ENCODE peak calls at places on chromosomes 12 and 14, in eight cellular contexts. One of them, this sample, is unnamed.
A peak's percentile ranks its signal among the peaks of the same experiment; 100 is the strongest.

GRCh38 chr12:1093166-1093751 is 102.2 kb downstream of the ERC1 start:
- DNase-seq in CD8-positive, alpha-beta memory T cell: peak; percentile 38
- DNase-seq in MM.1S: peak; percentile 64
- DNase-seq in AG04450: peak; percentile 24
- DNase-seq in uterus: no peak
- DNase-seq in effector memory CD4-positive, alpha-beta T cell: no peak
- DNase-seq in SK-N-MC: no peak
- DNase-seq in tibial artery: no peak
- DNase-seq in this sample: no peak

GRCh38 chr14:61561144-61561543 is 134.2 kb upstream of the HIF1A start:
- DNase-seq in CD8-positive, alpha-beta memory T cell: no peak
- DNase-seq in MM.1S: no peak
- DNase-seq in AG04450: no peak
- DNase-seq in uterus: no peak
- DNase-seq in effector memory CD4-positive, alpha-beta T cell: no peak
- DNase-seq in SK-N-MC: no peak
- DNase-seq in tibial artery: no peak
- DNase-seq in this sample: no peak

GRCh38 chr14:106277503-106277902 is 751.1 kb downstream of the TMEM121 start:
- DNase-seq in CD8-positive, alpha-beta memory T cell: peak; percentile 3
- DNase-seq in MM.1S: no peak
- DNase-seq in AG04450: no peak
- DNase-seq in uterus: no peak
- DNase-seq in effector memory CD4-positive, alpha-beta T cell: no peak
- DNase-seq in SK-N-MC: no peak
- DNase-seq in tibial artery: no peak
- DNase-seq in this sample: no peak

GRCh38 chr12:101298426-101298825 is 18.5 kb downstream of the UTP20 start:
- DNase-seq in CD8-positive, alpha-beta memory T cell: no peak
- DNase-seq in MM.1S: no peak
- DNase-seq in AG04450: no peak
- DNase-seq in uterus: no peak
- DNase-seq in effector memory CD4-positive, alpha-beta T cell: no peak
- DNase-seq in SK-N-MC: no peak
- DNase-seq in tibial artery: no peak
- DNase-seq in this sample: no peak

GRCh38 chr14:77979666-77980351 is 179.9 kb downstream of the ADCK1 start:
- DNase-seq in CD8-positive, alpha-beta memory T cell: no peak
- DNase-seq in MM.1S: no peak
- DNase-seq in AG04450: no peak
- DNase-seq in uterus: no peak
- DNase-seq in effector memory CD4-positive, alpha-beta T cell: no peak
- DNase-seq in SK-N-MC: no peak
- DNase-seq in tibial artery: no peak
- DNase-seq in this sample: peak; percentile 32

GRCh38 chr12:25034676-25035075 is 85.8 kb upstream of the BCAT1 start:
- DNase-seq in CD8-positive, alpha-beta memory T cell: no peak
- DNase-seq in MM.1S: no peak
- DNase-seq in AG04450: no peak
- DNase-seq in uterus: no peak
- DNase-seq in effector memory CD4-positive, alpha-beta T cell: no peak
- DNase-seq in SK-N-MC: no peak
- DNase-seq in tibial artery: no peak
- DNase-seq in this sample: no peak

GRCh38 chr12:120012067-120012621 is 23.1 kb downstream of the BICDL1 start:
- DNase-seq in CD8-positive, alpha-beta memory T cell: peak; percentile 88
- DNase-seq in MM.1S: no peak
- DNase-seq in AG04450: no peak
- DNase-seq in uterus: no peak
- DNase-seq in effector memory CD4-positive, alpha-beta T cell: peak; percentile 83
- DNase-seq in SK-N-MC: no peak
- DNase-seq in tibial artery: no peak
- DNase-seq in this sample: no peak

GRCh38 chr14:73026243-73026844 is 562 bp downstream of the ZFYVE1 start:
- DNase-seq in CD8-positive, alpha-beta memory T cell: no peak
- DNase-seq in MM.1S: peak; percentile 11
- DNase-seq in AG04450: no peak
- DNase-seq in uterus: no peak
- DNase-seq in effector memory CD4-positive, alpha-beta T cell: no peak
- DNase-seq in SK-N-MC: no peak
- DNase-seq in tibial artery: no peak
- DNase-seq in this sample: peak; percentile 49

GRCh38 chr14:36604757-36605505 is 22.5 kb upstream of the NKX2-8 start:
- DNase-seq in CD8-positive, alpha-beta memory T cell: no peak
- DNase-seq in MM.1S: peak; percentile 45
- DNase-seq in AG04450: peak; percentile 20
- DNase-seq in uterus: no peak
- DNase-seq in effector memory CD4-positive, alpha-beta T cell: no peak
- DNase-seq in SK-N-MC: peak; percentile 52
- DNase-seq in tibial artery: no peak
- DNase-seq in this sample: peak; percentile 62

GRCh38 chr14:67665886-67666285 is 8.5 kb downstream of the VTI1B start:
- DNase-seq in CD8-positive, alpha-beta memory T cell: no peak
- DNase-seq in MM.1S: no peak
- DNase-seq in AG04450: no peak
- DNase-seq in uterus: no peak
- DNase-seq in effector memory CD4-positive, alpha-beta T cell: no peak
- DNase-seq in SK-N-MC: no peak
- DNase-seq in tibial artery: no peak
- DNase-seq in this sample: no peak

GRCh38 chr12:39383064-39383552 is 59.8 kb downstream of the KIF21A start:
- DNase-seq in CD8-positive, alpha-beta memory T cell: no peak
- DNase-seq in MM.1S: no peak
- DNase-seq in AG04450: no peak
- DNase-seq in uterus: no peak
- DNase-seq in effector memory CD4-positive, alpha-beta T cell: no peak
- DNase-seq in SK-N-MC: no peak
- DNase-seq in tibial artery: no peak
- DNase-seq in this sample: no peak

GRCh38 chr14:67392123-67392522 is 19.8 kb downstream of the PLEK2 start:
- DNase-seq in CD8-positive, alpha-beta memory T cell: no peak
- DNase-seq in MM.1S: no peak
- DNase-seq in AG04450: no peak
- DNase-seq in uterus: no peak
- DNase-seq in effector memory CD4-positive, alpha-beta T cell: no peak
- DNase-seq in SK-N-MC: no peak
- DNase-seq in tibial artery: no peak
- DNase-seq in this sample: no peak

GRCh38 chr14:54537651-54538050 is 27.9 kb downstream of the CGRRF1 start:
- DNase-seq in CD8-positive, alpha-beta memory T cell: no peak
- DNase-seq in MM.1S: no peak
- DNase-seq in AG04450: no peak
- DNase-seq in uterus: no peak
- DNase-seq in effector memory CD4-positive, alpha-beta T cell: no peak
- DNase-seq in SK-N-MC: no peak
- DNase-seq in tibial artery: no peak
- DNase-seq in this sample: no peak

GRCh38 chr12:45553204-45553603 is 176.3 kb upstream of the ARID2 start:
- DNase-seq in CD8-positive, alpha-beta memory T cell: no peak
- DNase-seq in MM.1S: no peak
- DNase-seq in AG04450: no peak
- DNase-seq in uterus: no peak
- DNase-seq in effector memory CD4-positive, alpha-beta T cell: no peak
- DNase-seq in SK-N-MC: no peak
- DNase-seq in tibial artery: no peak
- DNase-seq in this sample: no peak

GRCh38 chr14:64654931-64655330 is 49.3 kb upstream of the PLEKHG3 start:
- DNase-seq in CD8-positive, alpha-beta memory T cell: no peak
- DNase-seq in MM.1S: no peak
- DNase-seq in AG04450: no peak
- DNase-seq in uterus: no peak
- DNase-seq in effector memory CD4-positive, alpha-beta T cell: no peak
- DNase-seq in SK-N-MC: no peak
- DNase-seq in tibial artery: no peak
- DNase-seq in this sample: no peak

GRCh38 chr12:4779749-4780148 is 59.5 kb downstream of the GALNT8 start:
- DNase-seq in CD8-positive, alpha-beta memory T cell: no peak
- DNase-seq in MM.1S: no peak
- DNase-seq in AG04450: no peak
- DNase-seq in uterus: no peak
- DNase-seq in effector memory CD4-positive, alpha-beta T cell: no peak
- DNase-seq in SK-N-MC: no peak
- DNase-seq in tibial artery: no peak
- DNase-seq in this sample: no peak

GRCh38 chr12:104250366-104251125 is 35.0 kb downstream of the TXNRD1 start:
- DNase-seq in CD8-positive, alpha-beta memory T cell: no peak
- DNase-seq in MM.1S: no peak
- DNase-seq in AG04450: no peak
- DNase-seq in uterus: no peak
- DNase-seq in effector memory CD4-positive, alpha-beta T cell: no peak
- DNase-seq in SK-N-MC: no peak
- DNase-seq in tibial artery: no peak
- DNase-seq in this sample: no peak

GRCh38 chr14:50832935-50833607 is 2.1 kb upstream of the NIN start:
- DNase-seq in CD8-positive, alpha-beta memory T cell: no peak
- DNase-seq in MM.1S: no peak
- DNase-seq in AG04450: no peak
- DNase-seq in uterus: no peak
- DNase-seq in effector memory CD4-positive, alpha-beta T cell: no peak
- DNase-seq in SK-N-MC: no peak
- DNase-seq in tibial artery: no peak
- DNase-seq in this sample: no peak

GRCh38 chr12:33828326-33828725 is 194.0 kb upstream of the ALG10 start:
- DNase-seq in CD8-positive, alpha-beta memory T cell: no peak
- DNase-seq in MM.1S: no peak
- DNase-seq in AG04450: no peak
- DNase-seq in uterus: no peak
- DNase-seq in effector memory CD4-positive, alpha-beta T cell: no peak
- DNase-seq in SK-N-MC: no peak
- DNase-seq in tibial artery: no peak
- DNase-seq in this sample: no peak

GRCh38 chr14:101496779-101497420 is 64.4 kb upstream of the DIO3 start:
- DNase-seq in CD8-positive, alpha-beta memory T cell: no peak
- DNase-seq in MM.1S: no peak
- DNase-seq in AG04450: no peak
- DNase-seq in uterus: peak; percentile 7
- DNase-seq in effector memory CD4-positive, alpha-beta T cell: no peak
- DNase-seq in SK-N-MC: no peak
- DNase-seq in tibial artery: peak; percentile 53
- DNase-seq in this sample: peak; percentile 16

GRCh38 chr12:130655881-130656280 is 60.2 kb downstream of the RIMBP2 start:
- DNase-seq in CD8-positive, alpha-beta memory T cell: no peak
- DNase-seq in MM.1S: no peak
- DNase-seq in AG04450: no peak
- DNase-seq in uterus: no peak
- DNase-seq in effector memory CD4-positive, alpha-beta T cell: no peak
- DNase-seq in SK-N-MC: no peak
- DNase-seq in tibial artery: no peak
- DNase-seq in this sample: no peak

GRCh38 chr12:132400011-132400641 is 70.7 kb upstream of the GALNT9 start:
- DNase-seq in CD8-positive, alpha-beta memory T cell: no peak
- DNase-seq in MM.1S: no peak
- DNase-seq in AG04450: no peak
- DNase-seq in uterus: no peak
- DNase-seq in effector memory CD4-positive, alpha-beta T cell: no peak
- DNase-seq in SK-N-MC: no peak
- DNase-seq in tibial artery: no peak
- DNase-seq in this sample: peak; percentile 25
- H3K4me3 ChIP-seq in CD8-positive, alpha-beta memory T cell: no peak overlapping the region
- H3K4me3 ChIP-seq in MM.1S: no peak overlapping the region
- H3K4me3 ChIP-seq in AG04450: no peak overlapping the region
- H3K4me3 ChIP-seq in uterus: no peak overlapping the region
- H3K4me3 ChIP-seq in effector memory CD4-positive, alpha-beta T cell: no peak overlapping the region
- H3K4me3 ChIP-seq in SK-N-MC: peak overlapping the region; percentile 75
- H3K4me3 ChIP-seq in tibial artery: no peak overlapping the region
- H3K4me3 ChIP-seq in this sample: no peak overlapping the region

DNA sequence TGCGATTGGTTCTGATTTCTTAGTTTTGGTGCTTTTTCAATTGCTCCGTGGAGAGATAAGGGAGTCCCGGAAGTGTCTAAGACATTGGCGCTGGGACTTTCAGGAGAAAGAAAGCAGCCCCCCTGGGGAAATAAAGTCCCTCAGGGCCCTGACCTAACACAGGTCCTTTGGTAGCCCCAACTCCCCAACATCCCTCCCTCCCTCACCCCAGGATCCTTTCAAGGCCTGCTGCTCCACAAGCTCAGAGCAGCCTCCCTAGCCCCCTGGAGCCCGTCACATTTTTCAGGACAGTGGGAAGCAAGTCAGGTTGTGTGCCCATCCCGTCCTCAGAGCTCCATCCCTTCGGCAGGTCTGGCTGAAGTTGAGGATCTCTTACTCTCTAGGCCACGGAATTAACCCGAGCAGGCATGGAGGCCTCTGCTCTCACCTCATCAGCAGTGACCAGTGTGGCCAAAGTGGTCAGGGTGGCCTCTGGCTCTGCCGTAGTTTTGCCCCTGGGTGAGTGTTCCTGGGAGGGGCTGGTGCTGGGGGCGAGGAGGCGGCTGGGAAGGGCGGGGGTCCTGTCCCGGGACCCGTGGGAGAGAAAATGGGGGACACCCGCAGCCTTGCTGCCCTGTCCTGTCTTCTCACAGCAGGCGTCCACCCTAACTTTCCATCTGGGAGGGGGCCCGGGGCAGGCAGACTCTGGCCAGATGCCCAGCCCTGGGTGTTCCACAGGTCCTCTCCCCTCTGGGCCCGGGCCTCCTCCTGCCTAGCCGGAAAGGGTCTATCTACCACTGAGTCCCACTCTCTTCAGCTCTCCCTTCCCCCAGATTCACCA is 950 bp downstream of the IFI27 start:
- DNase-seq in CD8-positive, alpha-beta memory T cell: no peak
- DNase-seq in MM.1S: no peak
- DNase-seq in AG04450: no peak
- DNase-seq in uterus: no peak
- DNase-seq in effector memory CD4-positive, alpha-beta T cell: no peak
- DNase-seq in SK-N-MC: no peak
- DNase-seq in tibial artery: no peak
- DNase-seq in this sample: no peak
- H3K27ac ChIP-seq in CD8-positive, alpha-beta memory T cell: no peak overlapping the region
- H3K27ac ChIP-seq in MM.1S: no peak overlapping the region
- H3K27ac ChIP-seq in AG04450: no peak overlapping the region
- H3K27ac ChIP-seq in uterus: peak overlapping the region; percentile 79
- H3K27ac ChIP-seq in effector memory CD4-positive, alpha-beta T cell: no peak overlapping the region
- H3K27ac ChIP-seq in SK-N-MC: no peak overlapping the region
- H3K27ac ChIP-seq in tibial artery: no peak overlapping the region
- H3K27ac ChIP-seq in this sample: no peak overlapping the region

GRCh38 chr12:48783432-48783831 is 5.5 kb downstream of the ADCY6 start:
- DNase-seq in CD8-positive, alpha-beta memory T cell: no peak
- DNase-seq in MM.1S: no peak
- DNase-seq in AG04450: no peak
- DNase-seq in uterus: no peak
- DNase-seq in effector memory CD4-positive, alpha-beta T cell: no peak
- DNase-seq in SK-N-MC: no peak
- DNase-seq in tibial artery: no peak
- DNase-seq in this sample: no peak
- H3K4me3 ChIP-seq in CD8-positive, alpha-beta memory T cell: no peak overlapping the region
- H3K4me3 ChIP-seq in MM.1S: no peak overlapping the region
- H3K4me3 ChIP-seq in AG04450: no peak overlapping the region
- H3K4me3 ChIP-seq in uterus: no peak overlapping the region
- H3K4me3 ChIP-seq in effector memory CD4-positive, alpha-beta T cell: no peak overlapping the region
- H3K4me3 ChIP-seq in SK-N-MC: no peak overlapping the region
- H3K4me3 ChIP-seq in tibial artery: no peak overlapping the region
- H3K4me3 ChIP-seq in this sample: no peak overlapping the region

DNA sequence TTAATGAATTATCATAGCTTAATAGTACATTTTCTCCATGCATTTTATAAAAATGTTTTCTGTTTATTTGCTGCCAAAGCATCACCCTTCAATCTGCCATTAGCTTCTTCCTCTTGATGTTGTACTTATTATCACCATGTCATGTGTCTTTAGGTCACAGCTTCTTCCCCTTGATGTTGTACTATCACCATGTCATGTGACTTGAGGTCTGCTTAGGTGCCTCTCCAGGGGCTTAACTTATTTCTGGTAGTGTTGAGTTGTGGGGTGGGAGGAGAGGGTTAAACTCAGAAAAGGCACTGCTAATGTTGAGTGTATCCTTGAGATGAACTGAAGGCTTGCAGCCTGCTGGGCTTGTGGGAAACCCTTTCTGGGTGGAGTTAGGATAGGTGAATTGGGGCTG is 87.8 kb downstream of the DAAM1 start:
- DNase-seq in CD8-positive, alpha-beta memory T cell: no peak
- DNase-seq in MM.1S: no peak
- DNase-seq in AG04450: no peak
- DNase-seq in uterus: no peak
- DNase-seq in effector memory CD4-positive, alpha-beta T cell: no peak
- DNase-seq in SK-N-MC: no peak
- DNase-seq in tibial artery: no peak
- DNase-seq in this sample: no peak
- H3K27ac ChIP-seq in CD8-positive, alpha-beta memory T cell: no peak overlapping the region
- H3K27ac ChIP-seq in MM.1S: no peak overlapping the region
- H3K27ac ChIP-seq in AG04450: no peak overlapping the region
- H3K27ac ChIP-seq in uterus: peak overlapping the region; percentile 71
- H3K27ac ChIP-seq in effector memory CD4-positive, alpha-beta T cell: no peak overlapping the region
- H3K27ac ChIP-seq in SK-N-MC: no peak overlapping the region
- H3K27ac ChIP-seq in tibial artery: peak overlapping the region; percentile 71
- H3K27ac ChIP-seq in this sample: no peak overlapping the region

This sample was measured in dorsolateral prefrontal cortex.